ENCODE peak calls at places on chromosome 21, in ten cellular contexts. U is Calu3; A is CD8-positive, alpha-beta T cell; T is progenitor cell of endocrine pancreas; W is GM10248; G is fibroblast of pulmonary artery; V is heart left ventricle; O is uterus; H is mammary epithelial cell; M is HFF-Myc. C is an unnamed sample.
A peak's percentile ranks its signal among the peaks of the same experiment; 100 is the strongest.

GRCh38 chr21:35048706-35049617 is at the start of gene RUNX1:
- DNase-seq in U (no peak), A (peak; percentile 76), T (no peak), W (peak; percentile 70), G (peak; percentile 53), V (peak; percentile 44), O (no peak), H (peak; percentile 91), M (peak; percentile 17), C (no peak)

GRCh38 chr21:42846221-42846620 is 33.1 kb downstream of the WDR4 start:
- DNase-seq in U (no peak), A (no peak), T (no peak), W (no peak), G (no peak), V (no peak), O (no peak), H (no peak), M (no peak), C (no peak)

GRCh38 chr21:34220556-34221195 is 143.1 kb upstream of the KCNE2 start:
- DNase-seq in U (no peak), A (no peak), T (no peak), W (no peak), G (no peak), V (no peak), O (no peak), H (no peak), M (no peak), C (no peak)

GRCh38 chr21:21156919-21157318 is 158.7 kb downstream of the NCAM2 start:
- DNase-seq in U (no peak), A (no peak), T (no peak), W (no peak), G (no peak), V (no peak), O (no peak), H (no peak), M (no peak), C (no peak)

GRCh38 chr21:43308511-43309283 is 118.2 kb downstream of the SIK1 start:
- DNase-seq in U (no peak), A (no peak), T (no peak), W (no peak), G (no peak), V (no peak), O (no peak), H (no peak), M (no peak), C (no peak)

GRCh38 chr21:25342811-25343210 is 264.5 kb downstream of the MRPL39 start:
- DNase-seq in U (no peak), A (no peak), T (no peak), W (no peak), G (peak; percentile 67), V (no peak), O (no peak), H (no peak), M (no peak), C (peak; percentile 34)

GRCh38 chr21:35587841-35588390 is 472.4 kb downstream of the SETD4 start:
- DNase-seq in U (no peak), A (no peak), T (no peak), W (no peak), G (no peak), V (no peak), O (no peak), H (no peak), M (no peak), C (no peak)

GRCh38 chr21:34221331-34222030 is 142.3 kb upstream of the KCNE2 start:
- DNase-seq in U (no peak), A (no peak), T (no peak), W (no peak), G (no peak), V (no peak), O (no peak), H (no peak), M (no peak), C (no peak)

GRCh38 chr21:30351534-30351933 is 3.1 kb upstream of the KRTAP23-1 start:
- DNase-seq in U (no peak), A (no peak), T (no peak), W (no peak), G (no peak), V (no peak), O (no peak), H (no peak), M (no peak), C (no peak)

GRCh38 chr21:28602581-28602980 is 390.1 kb downstream of the LTN1 start:
- DNase-seq in U (no peak), A (no peak), T (no peak), W (no peak), G (no peak), V (no peak), O (no peak), H (no peak), M (no peak), C (no peak)

GRCh38 chr21:28592205-28592845 is 400.4 kb downstream of the LTN1 start:
- DNase-seq in U (no peak), A (no peak), T (no peak), W (no peak), G (no peak), V (no peak), O (no peak), H (no peak), M (no peak), C (no peak)

GRCh38 chr21:28601708-28602107 is 391.0 kb downstream of the LTN1 start:
- DNase-seq in U (no peak), A (no peak), T (no peak), W (no peak), G (peak; percentile 66), V (no peak), O (no peak), H (peak; percentile 12), M (no peak), C (no peak)

DNA sequence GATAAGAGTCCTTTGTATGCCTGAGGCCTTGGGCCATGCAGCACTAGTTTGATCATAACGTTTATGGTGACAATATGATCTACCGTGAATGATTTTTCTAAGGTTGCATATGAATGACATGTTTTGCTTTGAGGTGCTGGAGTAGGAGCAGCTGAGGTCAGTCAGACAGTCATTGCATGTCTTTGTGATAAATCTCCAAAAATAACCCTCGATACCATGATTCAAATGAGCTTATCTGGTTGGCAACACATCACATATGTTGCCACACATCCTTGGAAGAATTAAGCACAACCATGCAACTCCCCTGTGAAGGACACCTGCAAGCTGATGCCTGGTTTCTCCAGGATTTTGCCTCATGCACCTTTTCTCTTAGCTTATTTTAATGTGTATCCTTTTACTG is 394.5 kb downstream of the LTN1 start:
- DNase-seq in U (no peak), A (no peak), T (no peak), W (no peak), G (no peak), V (no peak), O (no peak), H (no peak), M (no peak), C (no peak)
- TF ChIP-seq CTCF in U (no peak), A (no peak), T (no peak), W (no peak), G (no peak), V (no peak), O (no peak), H (no peak), M (no peak), C (no peak)

DNA sequence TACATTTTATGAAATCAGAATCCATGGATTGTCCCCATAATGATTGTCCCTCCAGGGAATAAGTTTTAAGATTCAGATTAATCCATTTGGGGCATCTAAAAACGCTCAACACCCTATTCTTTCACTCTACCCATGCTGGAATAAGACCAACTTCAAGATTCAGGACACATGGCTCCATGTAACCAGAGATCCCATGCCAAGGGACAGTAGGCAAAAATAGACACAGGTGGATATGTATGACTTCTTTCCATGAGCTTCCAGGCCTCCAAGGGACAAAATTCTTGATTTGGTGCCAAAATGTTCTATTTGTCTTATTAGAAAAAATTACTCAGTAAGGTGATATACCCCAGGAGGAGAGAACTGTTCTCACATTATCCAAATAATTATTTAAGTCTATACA is 178.8 kb downstream of the NRIP1 start:
- DNase-seq in U (no peak), A (no peak), T (no peak), W (no peak), G (no peak), V (no peak), O (no peak), H (no peak), M (no peak), C (no peak)
- TF ChIP-seq CTCF in U (no peak), A (no peak), T (no peak), W (no peak), G (no peak), V (no peak), O (no peak), H (no peak), M (no peak), C (no peak)

DNA sequence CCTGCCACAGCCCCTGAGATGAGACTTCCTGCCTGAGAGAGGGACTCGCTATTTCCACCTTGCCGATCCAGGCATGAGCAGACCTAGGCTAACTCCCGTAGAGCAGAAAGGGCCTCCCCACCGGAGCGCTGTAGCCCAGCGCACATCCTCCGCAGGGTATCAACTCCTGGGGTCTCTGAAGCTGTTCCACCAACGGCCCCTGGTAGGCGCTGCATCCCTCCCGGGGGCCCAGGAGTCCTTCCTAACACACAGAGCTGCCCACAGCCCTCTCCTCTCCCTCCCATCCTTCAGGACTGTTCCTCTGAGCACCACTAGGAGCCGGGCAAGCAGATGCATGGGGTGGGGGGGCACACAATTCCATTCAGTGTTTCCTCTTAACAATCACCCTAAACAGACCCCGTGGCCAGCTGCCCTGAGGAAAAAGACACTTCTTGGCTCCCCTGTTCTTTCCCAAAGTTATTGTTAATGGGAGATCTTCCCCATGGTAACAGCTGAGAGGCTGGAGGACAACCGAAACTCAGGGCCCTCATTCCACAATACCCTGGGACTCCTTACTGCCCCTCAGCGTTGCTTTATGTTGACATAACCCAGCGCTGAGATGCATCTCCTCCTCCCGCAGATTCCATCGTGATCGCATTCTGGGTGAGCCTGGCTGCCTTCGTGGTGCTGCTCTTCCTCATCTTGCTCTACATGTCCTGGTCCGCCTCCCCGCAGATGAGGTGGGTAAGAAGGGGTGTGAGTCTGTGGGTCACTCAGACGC is 7.5 kb downstream of the MRAP start:
- DNase-seq in U (no peak), A (no peak), T (peak; percentile 17), W (no peak), G (no peak), V (no peak), O (no peak), H (no peak), M (no peak), C (no peak)
- TF ChIP-seq CTCF in U (no peak), A (no peak), T (peak; percentile 57), W (no peak), G (peak; percentile 26), V (peak; percentile 56), O (no peak), H (no peak), M (peak; percentile 40), C (no peak)

DNA sequence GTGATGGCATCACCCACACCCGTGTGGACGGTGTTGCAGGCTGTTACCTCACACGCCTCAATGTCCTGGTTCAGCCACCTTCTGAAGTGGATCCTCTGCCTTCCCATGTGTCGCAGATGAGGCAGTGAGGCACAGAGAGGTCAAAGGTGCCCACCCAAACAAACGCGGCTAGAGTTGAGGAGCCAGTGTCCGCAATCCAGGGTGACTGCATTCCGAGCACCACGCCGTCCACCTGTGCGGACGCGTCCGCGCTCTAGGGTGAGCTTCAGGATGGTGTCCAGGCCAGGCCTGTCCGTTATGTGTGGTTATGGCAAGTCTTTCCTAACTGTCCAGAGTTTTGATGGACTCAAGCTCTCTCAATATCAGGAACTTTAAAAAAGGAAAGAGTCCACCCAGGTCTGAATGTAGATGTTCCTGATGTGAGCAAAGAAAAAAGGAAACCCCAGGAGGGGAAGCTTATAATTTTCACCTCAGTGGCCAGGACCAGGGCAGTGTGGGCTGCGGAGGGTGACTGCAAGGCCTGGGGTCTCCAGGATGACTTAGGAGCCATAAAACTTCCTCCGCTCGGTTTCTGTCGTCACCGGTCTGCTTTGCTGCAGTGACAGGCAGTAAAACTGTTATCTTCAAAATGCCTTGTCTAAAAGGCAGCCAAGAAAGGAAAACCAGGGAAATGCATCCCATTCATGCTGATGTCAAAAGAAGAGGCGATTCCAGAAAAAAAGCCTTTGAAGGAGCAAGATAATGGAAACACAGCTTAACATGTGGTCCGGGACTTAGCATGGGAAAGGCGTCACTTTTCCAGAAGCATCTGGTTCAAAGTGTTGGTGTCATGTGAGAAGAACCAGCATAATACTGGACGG is 41.8 kb downstream of the COL6A1 start:
- DNase-seq in U (no peak), A (no peak), T (no peak), W (no peak), G (peak; percentile 50), V (no peak), O (peak; percentile 39), H (no peak), M (no peak), C (no peak)
- TF ChIP-seq CTCF in U (no peak), A (no peak), T (no peak), W (no peak), G (no peak), V (no peak), O (no peak), H (no peak), M (no peak), C (no peak)

C was measured in BJ.